ENCODE peak calls at places on chromosomes 7 and 10, in nine cellular contexts. Y is spleen, N is ovary, E is breast epithelium, G is HepG2, J is WTC11, U is HL-60, V is fibroblast of lung, A is lung. Q is an unnamed sample.

GRCh38 chr10:22897371-22897770 is 30.5 kb upstream of the ARMC3 start:
- DNase-seq in A (no peak), N (no peak), G (no peak), Y (no peak), V (no peak), J (no peak), E (no peak), U (no peak), Q (no peak)

GRCh38 chr10:5888843-5889623 is 660 bp downstream of the ANKRD16 start:
- DNase-seq in U (no peak), N (no peak), Y (peak; percentile 91), A (peak; percentile 37), G (peak; percentile 25), E (no peak), V (peak; percentile 11), J (peak; percentile 60), Q (no peak)

GRCh38 chr7:151736403-151736909 is 140.5 kb downstream of the PRKAG2 start:
- DNase-seq in J (no peak), V (peak; percentile 99), U (no peak), E (peak; percentile 79), Y (no peak), G (peak; percentile 16), N (peak; percentile 65), A (peak; percentile 59), Q (no peak)

GRCh38 chr10:11036424-11037011 is 18.8 kb downstream of the CELF2 start:
- DNase-seq in N (no peak), V (peak; percentile 76), A (no peak), Y (no peak), G (peak; percentile 11), J (peak; percentile 42), E (no peak), U (no peak), Q (no peak)

GRCh38 chr10:71812016-71812912 is 38.8 kb downstream of the PSAP start:
- DNase-seq in U (peak; percentile 71), N (peak; percentile 78), E (no peak), A (peak; percentile 69), G (peak; percentile 27), Y (peak; percentile 96), V (peak; percentile 44), J (peak; percentile 74), Q (no peak)

GRCh38 chr10:119761106-119761505 is 35.3 kb downstream of the INPP5F start:
- DNase-seq in E (no peak), A (no peak), Y (no peak), N (no peak), G (no peak), J (no peak), U (no peak), V (peak; percentile 93), Q (no peak)

GRCh38 chr10:121510201-121510771 is 88.0 kb downstream of the FGFR2 start:
- DNase-seq in V (no peak), A (no peak), E (no peak), J (no peak), N (no peak), G (no peak), U (no peak), Y (no peak), Q (no peak)

GRCh38 chr10:71547841-71548493 is 151.2 kb downstream of the CDH23 start:
- DNase-seq in A (peak; percentile 57), E (no peak), J (no peak), G (no peak), Y (no peak), V (peak; percentile 35), U (no peak), N (peak; percentile 58), Q (no peak)

GRCh38 chr7:55140221-55140980 is 121.6 kb downstream of the EGFR start:
- DNase-seq in A (no peak), U (peak; percentile 4), Y (no peak), N (no peak), V (peak; percentile 89), G (no peak), E (no peak), J (no peak), Q (no peak)

GRCh38 chr7:40827217-40828085 is 692.6 kb downstream of the SUGCT start:
- DNase-seq in U (no peak), V (no peak), J (no peak), E (no peak), G (no peak), A (no peak), N (no peak), Y (no peak), Q (no peak)

GRCh38 chr7:35289376-35289775 is 35.5 kb upstream of the TBX20 start:
- DNase-seq in E (no peak), U (no peak), G (no peak), Y (no peak), V (no peak), A (no peak), N (no peak), J (no peak), Q (no peak)

GRCh38 chr10:84193327-84193726 is 1.0 kb upstream of the CDHR1 start:
- DNase-seq in G (no peak), A (no peak), U (no peak), N (no peak), E (no peak), J (no peak), Y (peak; percentile 51), V (no peak), Q (no peak)

GRCh38 chr10:81828251-81828650 is 46.7 kb upstream of the NRG3 start:
- DNase-seq in A (no peak), J (no peak), G (no peak), N (no peak), E (no peak), V (no peak), Y (no peak), U (no peak), Q (no peak)

GRCh38 chr10:21329995-21330627 is 195.4 kb downstream of the SKIDA1 start:
- DNase-seq in E (no peak), G (peak; percentile 61), Y (no peak), V (peak; percentile 94), A (peak; percentile 57), N (no peak), J (no peak), U (no peak), Q (no peak)

GRCh38 chr7:27180431-27181175 is 4.4 kb downstream of the HOXA11 start:
- DNase-seq in A (no peak), G (no peak), J (no peak), V (no peak), N (no peak), U (no peak), E (no peak), Y (peak; percentile 61), Q (peak; percentile 70)

GRCh38 chr10:57699944-57700343 is 567.8 kb downstream of the IPMK start:
- DNase-seq in E (no peak), Y (no peak), G (no peak), U (no peak), J (no peak), V (no peak), N (no peak), A (no peak), Q (no peak)

GRCh38 chr7:148256433-148256832 is 334.1 kb upstream of the C7orf33 start:
- DNase-seq in Y (no peak), V (no peak), A (no peak), E (no peak), G (no peak), J (no peak), U (no peak), N (no peak), Q (no peak)

GRCh38 chr7:139086454-139086853 is 23.1 kb downstream of the ZC3HAV1 start:
- DNase-seq in G (no peak), E (no peak), Y (no peak), A (no peak), U (no peak), J (no peak), V (no peak), N (no peak), Q (no peak)

GRCh38 chr7:12683678-12684077 is 3.8 kb upstream of the ARL4A start:
- DNase-seq in N (no peak), G (no peak), J (no peak), E (no peak), U (no peak), Y (no peak), A (no peak), V (peak; percentile 53), Q (no peak)
- TF ChIP-seq CTCF in N (peak; percentile 15), G (peak; percentile 32), J (no peak), E (no peak), U (no peak), Y (no peak), A (no peak), V (peak; percentile 38), Q (peak; percentile 84)

DNA sequence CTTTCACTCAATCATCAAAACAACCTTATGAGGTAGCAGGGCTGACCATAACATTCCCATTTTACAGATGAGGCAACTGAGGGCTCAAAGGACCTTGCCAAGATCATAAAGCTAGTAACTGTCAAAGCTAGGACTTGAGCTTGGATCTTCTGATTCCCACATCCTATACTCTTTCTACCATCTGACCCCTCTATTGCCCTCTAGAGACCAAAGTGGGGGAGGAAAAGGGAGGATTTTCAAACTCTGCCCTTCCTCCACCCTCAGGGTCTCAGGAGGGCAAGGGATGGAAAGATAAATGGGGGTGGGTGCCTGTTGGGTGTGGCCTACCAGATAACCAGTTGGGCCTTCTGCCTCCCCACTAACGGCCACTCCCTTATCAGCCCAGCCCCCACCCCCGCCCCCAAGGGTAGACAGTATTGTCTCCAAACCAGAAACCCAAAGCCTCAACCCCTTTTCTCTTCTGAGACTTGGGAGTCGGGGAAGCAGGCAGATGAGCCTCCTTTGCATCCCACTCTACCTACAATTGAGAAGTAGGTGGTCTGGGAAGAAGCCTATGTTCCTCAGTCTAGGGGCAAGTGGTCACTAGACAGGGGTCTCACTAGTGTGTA is 7.9 kb downstream of the LDB1 start:
- DNase-seq in A (no peak), E (no peak), U (no peak), N (no peak), V (no peak), G (no peak), J (no peak), Y (no peak), Q (no peak)
- TF ChIP-seq CTCF in A (no peak), E (no peak), U (no peak), N (no peak), V (peak; percentile 27), G (peak; percentile 52), J (no peak), Y (no peak), Q (peak; percentile 44)

DNA sequence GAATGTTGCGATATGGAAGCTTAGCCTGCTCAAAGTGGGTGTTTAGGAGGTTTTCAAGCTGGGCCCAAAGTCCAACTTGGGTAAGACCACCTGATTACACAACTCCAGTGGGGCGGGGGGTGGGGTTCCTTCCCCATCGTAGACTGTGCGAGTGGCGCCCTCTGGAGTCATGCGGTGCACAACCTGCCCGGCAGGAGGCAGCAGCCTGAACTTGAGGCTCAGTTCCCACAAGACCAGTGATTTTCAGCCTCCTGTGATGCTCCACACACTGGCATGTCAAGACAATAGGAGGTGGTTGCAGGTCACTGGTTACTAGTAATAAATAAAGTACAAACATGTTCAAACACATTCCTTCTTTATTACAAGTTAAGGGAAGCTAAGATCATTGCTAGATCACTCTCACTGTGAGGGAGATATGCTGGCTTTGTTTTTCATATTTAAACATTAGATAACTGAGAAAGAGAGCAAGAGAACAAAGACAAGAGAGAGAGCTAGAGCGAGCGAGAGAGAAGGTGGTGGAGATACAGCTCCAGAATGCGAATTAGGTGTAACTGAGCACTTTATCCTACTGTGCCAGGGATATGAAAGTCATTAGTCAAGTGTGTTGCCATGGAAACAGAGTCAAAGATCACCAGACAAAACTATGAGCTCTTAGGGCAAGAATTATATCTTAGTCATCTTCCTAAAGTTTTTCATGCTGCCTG is 97.4 kb upstream of the BMPER start:
- DNase-seq in Y (no peak), N (no peak), J (peak; percentile 81), G (peak; percentile 69), E (no peak), V (peak; percentile 66), A (no peak), U (no peak), Q (no peak)
- TF ChIP-seq CTCF in Y (no peak), N (no peak), J (peak; percentile 50), G (peak; percentile 90), E (no peak), V (peak; percentile 37), A (no peak), U (peak; percentile 11), Q (peak; percentile 69)

GRCh38 chr7:6423942-6424701 is 23.6 kb downstream of the DAGLB start:
- DNase-seq in V (no peak), U (peak; percentile 97), Y (peak; percentile 87), J (no peak), G (no peak), E (no peak), A (no peak), N (no peak), Q (no peak)
- TF ChIP-seq CTCF in V (no peak), U (no peak), Y (no peak), J (no peak), G (no peak), E (no peak), A (no peak), N (no peak), Q (no peak)

Q was measured in chondrocyte.